ENCODE peak calls at places on chromosomes 11 and 22, in nine cellular contexts. M is brain microvascular endothelial cell; A is neural progenitor cell; C is colonic mucosa; E is SJSA1; Q is iPS DF 6.9; V is naive thymus-derived CD4-positive, alpha-beta T cell; T is endodermal cell; U is IMR-90. H is an unnamed sample.

GRCh38 chr11:24855951-24856350 is 359.1 kb downstream of the LUZP2 start:
- DNase-seq in U (peak; percentile 17), T (no peak), E (no peak), Q (no peak), C (no peak), V (no peak), A (no peak), M (no peak), H (no peak)

GRCh38 chr22:18042685-18043084 is 18.3 kb upstream of the MICAL3 start:
- DNase-seq in Q (no peak), A (no peak), M (no peak), E (no peak), U (no peak), C (no peak), V (no peak), T (no peak), H (no peak)

GRCh38 chr11:61685611-61685955 is 5.4 kb downstream of the DAGLA start:
- DNase-seq in Q (no peak), E (no peak), C (no peak), U (no peak), T (peak; percentile 30), V (no peak), M (no peak), A (no peak), H (no peak)

GRCh38 chr11:27678242-27678641 is 22.0 kb downstream of the BDNF start:
- DNase-seq in U (peak; percentile 87), T (no peak), C (no peak), M (peak; percentile 60), Q (no peak), E (peak; percentile 44), A (no peak), V (no peak), H (no peak)

GRCh38 chr11:1300569-1301187 is 8.8 kb downstream of the TOLLIP start:
- DNase-seq in U (no peak), C (peak; percentile 14), Q (no peak), E (no peak), V (no peak), A (no peak), M (no peak), T (peak; percentile 37), H (no peak)

GRCh38 chr11:129141748-129142475 is 50.2 kb downstream of the ARHGAP32 start:
- DNase-seq in V (no peak), A (no peak), E (no peak), M (no peak), C (no peak), U (no peak), T (no peak), Q (no peak), H (no peak)

GRCh38 chr22:17400305-17400704 is 31.0 kb downstream of the CECR2 start:
- DNase-seq in V (no peak), U (no peak), C (no peak), M (no peak), A (no peak), T (no peak), E (no peak), Q (no peak), H (no peak)

GRCh38 chr11:74008373-74009229 is at the start of gene UCP3:
- DNase-seq in A (no peak), V (no peak), Q (no peak), T (peak; percentile 52), M (no peak), U (no peak), C (no peak), E (no peak), H (no peak)

GRCh38 chr11:61026121-61027031 is 54.9 kb downstream of the CD6 start:
- DNase-seq in V (peak; percentile 90), U (no peak), E (no peak), M (no peak), C (no peak), A (no peak), Q (no peak), T (no peak), H (no peak)

DNA sequence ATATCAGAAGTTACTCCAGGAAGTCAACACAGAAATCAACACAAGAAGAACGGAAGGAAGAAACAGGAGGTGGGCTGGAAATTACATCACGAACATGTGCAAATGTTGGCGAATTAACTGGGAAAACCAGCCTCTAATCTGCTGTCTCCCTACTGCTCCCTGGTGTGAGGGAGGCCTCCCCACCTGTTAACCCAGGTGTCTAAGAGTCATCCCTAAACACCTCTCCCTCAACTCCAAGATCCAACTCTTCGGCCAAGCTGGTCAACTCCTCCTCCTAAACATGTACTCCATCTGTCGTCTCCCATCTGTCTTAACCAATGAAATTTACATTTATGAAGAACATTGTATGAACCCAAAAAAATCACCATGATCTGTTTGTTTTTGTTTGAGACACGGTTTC is 154.2 kb downstream of the LARGE1 start:
- DNase-seq in T (no peak), M (no peak), V (no peak), E (no peak), A (no peak), Q (no peak), C (no peak), U (no peak), H (no peak)
- H3K4me3 ChIP-seq in T (no peak overlapping the region), M (no peak overlapping the region), V (no peak overlapping the region), E (no peak overlapping the region), A (no peak overlapping the region), Q (no peak overlapping the region), C (no peak overlapping the region), U (no peak overlapping the region), H (no peak overlapping the region)

GRCh38 chr11:17561111-17561415 is 14.0 kb downstream of the OTOG start:
- DNase-seq in M (no peak), V (no peak), C (peak; percentile 6), U (no peak), A (no peak), Q (no peak), E (peak; percentile 34), T (no peak), H (no peak)
- H3K27ac ChIP-seq in M (no peak overlapping the region), V (no peak overlapping the region), C (no peak overlapping the region), U (no peak overlapping the region), A (no peak overlapping the region), Q (no peak overlapping the region), E (no peak overlapping the region), T (no peak overlapping the region), H (no peak overlapping the region)

DNA sequence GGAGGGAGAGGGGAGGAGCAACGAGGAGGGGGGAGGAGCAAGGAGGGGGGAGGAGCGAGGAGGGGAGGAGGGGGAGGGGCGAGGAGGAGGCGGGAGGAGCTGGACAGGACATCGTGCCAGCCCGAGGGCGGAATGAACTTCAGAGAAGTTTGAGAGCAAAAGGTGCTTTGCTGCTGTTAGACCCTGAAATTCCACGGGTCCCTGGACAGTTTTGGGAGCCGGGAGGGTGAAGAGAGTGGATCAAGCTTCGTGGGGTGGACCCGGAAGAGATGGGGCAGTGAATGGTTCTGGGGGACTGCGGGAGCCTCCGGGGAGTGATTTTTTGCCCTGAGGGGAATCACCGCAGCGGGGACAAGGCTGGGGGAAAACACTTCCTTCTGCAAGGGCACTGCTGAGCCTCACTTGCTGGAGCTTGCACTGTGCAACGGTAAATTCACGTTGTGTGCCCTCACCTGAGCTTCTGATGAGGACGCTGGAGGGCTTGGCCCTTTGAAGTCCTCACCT is 10.7 kb upstream of the NLRP6 start:
- DNase-seq in C (peak; percentile 56), T (peak; percentile 47), A (no peak), Q (no peak), M (no peak), V (peak; percentile 75), U (no peak), E (no peak), H (no peak)
- H3K4me3 ChIP-seq in C (peak overlapping the region; percentile 15), T (no peak overlapping the region), A (no peak overlapping the region), Q (no peak overlapping the region), M (no peak overlapping the region), V (peak overlapping the region; percentile 59), U (no peak overlapping the region), E (no peak overlapping the region), H (peak overlapping the region; percentile 12)

DNA sequence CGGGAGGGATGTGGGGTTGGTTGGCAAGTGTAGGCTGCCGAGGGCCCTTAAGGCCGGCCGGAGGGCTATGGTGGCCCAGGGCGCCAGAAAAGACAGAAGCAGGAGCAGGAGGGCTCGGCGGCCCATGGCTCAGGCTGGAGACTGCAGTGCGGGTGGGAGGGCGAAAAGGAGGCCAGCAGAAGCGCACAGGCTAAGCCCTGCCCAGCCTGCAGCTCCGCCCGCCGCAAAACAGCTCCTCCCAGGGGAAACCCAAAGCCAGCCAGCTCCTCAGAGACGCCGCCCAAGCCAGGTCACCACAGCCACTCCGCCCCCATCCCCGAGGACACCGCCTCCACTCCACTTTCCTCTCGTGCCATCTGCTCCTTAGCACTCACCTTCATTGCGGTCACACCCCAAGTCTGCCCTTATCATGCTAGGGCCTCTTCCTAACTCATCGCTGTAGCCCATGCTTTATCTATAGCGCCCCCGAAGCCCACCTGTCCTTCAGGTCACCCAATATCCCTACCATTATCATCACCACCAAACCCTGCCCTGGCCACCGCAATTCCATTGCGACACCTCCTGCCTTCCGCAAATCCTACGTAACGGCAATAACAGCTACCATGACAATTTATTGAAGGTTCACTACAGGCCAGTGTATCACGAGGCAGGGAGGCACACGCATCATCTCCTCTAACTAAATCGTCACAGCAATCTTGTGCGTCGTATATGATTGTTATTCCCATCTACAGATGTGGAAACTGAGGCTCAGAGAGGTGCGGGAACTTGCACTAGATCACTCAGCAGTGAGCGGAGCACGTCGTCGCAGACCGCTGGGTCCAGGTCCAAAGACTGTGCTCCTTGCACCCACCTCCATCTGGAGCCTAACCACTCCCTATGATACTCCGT is at the start of gene PRCP:
- DNase-seq in Q (peak; percentile 78), U (peak; percentile 85), M (peak; percentile 91), E (peak; percentile 84), C (peak; percentile 98), T (peak; percentile 98), A (peak; percentile 93), V (peak; percentile 89), H (no peak)
- H3K27ac ChIP-seq in Q (no peak within 1 kb of the TSS), U (peak within 1 kb of the TSS; percentile 75), M (peak within 1 kb of the TSS; percentile 85), E (peak within 1 kb of the TSS; percentile 26), C (peak within 1 kb of the TSS; percentile 93), T (peak within 1 kb of the TSS; percentile 50), A (no peak within 1 kb of the TSS), V (peak within 1 kb of the TSS; percentile 92), H (no peak within 1 kb of the TSS)

GRCh38 chr22:20395181-20395896 is 1.4 kb downstream of the ZNF74 start:
- DNase-seq in E (peak; percentile 25), A (no peak), M (no peak), T (no peak), Q (no peak), V (no peak), C (no peak), U (no peak), H (no peak)
- H3K4me3 ChIP-seq in E (no peak overlapping the region), A (peak overlapping the region; percentile 75), M (no peak overlapping the region), T (peak overlapping the region; percentile 87), Q (no peak overlapping the region), V (no peak overlapping the region), C (no peak overlapping the region), U (no peak overlapping the region), H (peak overlapping the region; percentile 97)

DNA sequence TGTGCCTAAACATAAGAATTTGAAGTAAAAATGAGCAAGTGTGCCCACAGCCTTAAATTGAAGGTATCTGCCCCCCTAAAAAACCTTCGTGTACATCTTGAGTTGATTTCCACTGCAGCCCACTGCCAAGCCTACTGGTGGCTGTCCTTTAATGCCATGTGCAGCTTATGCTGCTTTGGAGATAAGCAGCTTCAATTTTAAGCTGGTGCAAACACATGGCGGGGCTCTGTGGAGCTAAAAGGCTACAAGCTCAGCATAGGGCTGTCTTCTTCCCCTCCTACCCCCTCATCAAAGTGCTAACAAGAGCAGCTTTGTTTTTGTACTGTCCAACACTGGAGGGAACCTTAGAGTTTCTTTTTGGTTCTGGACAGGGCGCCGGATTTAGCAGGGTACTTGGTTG is 128.5 kb upstream of the LMO1 start:
- DNase-seq in Q (no peak), U (no peak), A (no peak), M (no peak), T (no peak), V (no peak), E (no peak), C (no peak), H (no peak)
- H3K27ac ChIP-seq in Q (no peak overlapping the region), U (no peak overlapping the region), A (no peak overlapping the region), M (no peak overlapping the region), T (no peak overlapping the region), V (no peak overlapping the region), E (no peak overlapping the region), C (no peak overlapping the region), H (no peak overlapping the region)